ENCODE peak calls at places on chromosomes 13 and 19, in six cellular contexts. G, K, Z, L, H and P are unnamed samples.
A peak's percentile ranks its signal among the peaks of the same experiment; 100 is the strongest.

GRCh38 chr19:16139752-16140151 is 3.7 kb upstream of the HSH2D start:
- DNase-seq in G (no peak), K (peak; percentile 99), Z (no peak), L (no peak), H (no peak), P (no peak)

GRCh38 chr13:99956473-99957349 is 14.9 kb downstream of the ZIC5 start:
- DNase-seq in G (no peak), K (peak; percentile 65), Z (no peak), L (no peak), H (no peak), P (no peak)

GRCh38 chr19:56099638-56100539 is 21.2 kb downstream of the ZNF787 start:
- DNase-seq in G (no peak), K (no peak), Z (no peak), L (no peak), H (no peak), P (no peak)

GRCh38 chr19:44684892-44685847 is 13.8 kb upstream of the CEACAM16 start:
- DNase-seq in G (peak; percentile 94), K (peak; percentile 43), Z (peak; percentile 96), L (peak; percentile 57), H (no peak), P (peak; percentile 99)

GRCh38 chr19:5652261-5652660 is 28.1 kb downstream of the MICOS13 start:
- DNase-seq in G (no peak), K (no peak), Z (no peak), L (no peak), H (no peak), P (no peak)

GRCh38 chr13:113729329-113730019 is 29.6 kb upstream of the TMEM255B start:
- DNase-seq in G (no peak), K (no peak), Z (no peak), L (no peak), H (peak; percentile 48), P (no peak)

GRCh38 chr13:32947886-32948285 is 68.3 kb upstream of the KL start:
- DNase-seq in G (no peak), K (no peak), Z (no peak), L (no peak), H (no peak), P (no peak)

GRCh38 chr19:43768273-43769050 is 12.3 kb downstream of the KCNN4 start:
- DNase-seq in G (no peak), K (peak; percentile 79), Z (no peak), L (no peak), H (peak; percentile 44), P (no peak)

GRCh38 chr13:41608111-41608510 is 150.8 kb downstream of the RGCC start:
- DNase-seq in G (no peak), K (no peak), Z (no peak), L (no peak), H (no peak), P (no peak)

GRCh38 chr13:93558637-93559036 is 332.0 kb downstream of the GPC6 start:
- DNase-seq in G (no peak), K (no peak), Z (no peak), L (no peak), H (no peak), P (no peak)

GRCh38 chr19:13302521-13303270 is 152.5 kb downstream of the IER2 start:
- DNase-seq in G (no peak), K (no peak), Z (no peak), L (no peak), H (no peak), P (no peak)

GRCh38 chr19:18289471-18290066 is 8.1 kb upstream of the JUND start:
- DNase-seq in G (no peak), K (no peak), Z (no peak), L (no peak), H (no peak), P (no peak)

GRCh38 chr13:59957438-59957837 is 206.3 kb downstream of the DIAPH3 start:
- DNase-seq in G (no peak), K (no peak), Z (no peak), L (no peak), H (no peak), P (no peak)

GRCh38 chr13:93834051-93834450 is 607.4 kb downstream of the GPC6 start:
- DNase-seq in G (no peak), K (no peak), Z (no peak), L (no peak), H (no peak), P (no peak)

GRCh38 chr13:43786766-43787517 is at the start of gene ENOX1:
- DNase-seq in G (peak; percentile 83), K (no peak), Z (peak; percentile 51), L (no peak), H (peak; percentile 61), P (no peak)

GRCh38 chr13:112510002-112510780 is 77.8 kb downstream of the TUBGCP3 start:
- DNase-seq in G (peak; percentile 73), K (peak; percentile 65), Z (peak; percentile 58), L (no peak), H (no peak), P (peak; percentile 22)

GRCh38 chr19:48629599-48630288 is 7.4 kb downstream of the DBP start:
- DNase-seq in G (peak; percentile 78), K (peak; percentile 71), Z (peak; percentile 64), L (no peak), H (peak; percentile 94), P (no peak)

GRCh38 chr19:17185590-17185989 is 29.6 kb upstream of the USE1 start:
- DNase-seq in G (no peak), K (no peak), Z (no peak), L (no peak), H (no peak), P (no peak)

GRCh38 chr19:17183858-17184271 is 31.3 kb upstream of the USE1 start:
- DNase-seq in G (no peak), K (peak; percentile 96), Z (no peak), L (no peak), H (no peak), P (no peak)

GRCh38 chr19:17180997-17181702 is 34.0 kb upstream of the USE1 start:
- DNase-seq in G (no peak), K (no peak), Z (no peak), L (no peak), H (no peak), P (no peak)

GRCh38 chr19:17184381-17184841 is 30.7 kb upstream of the USE1 start:
- DNase-seq in G (no peak), K (no peak), Z (no peak), L (no peak), H (no peak), P (no peak)

GRCh38 chr19:17183271-17183757 is 31.8 kb upstream of the USE1 start:
- DNase-seq in G (no peak), K (peak; percentile 67), Z (no peak), L (no peak), H (no peak), P (no peak)
- TF ChIP-seq CTCF in G (no peak), K (peak; percentile 14), Z (no peak), L (no peak), H (no peak), P (no peak)

GRCh38 chr13:61024046-61024445 is 391.6 kb downstream of the PCDH20 start:
- DNase-seq in G (no peak), K (no peak), Z (no peak), L (no peak), H (no peak), P (peak; percentile 17)

GRCh38 chr13:61030445-61030844 is 385.2 kb downstream of the PCDH20 start:
- DNase-seq in G (no peak), K (no peak), Z (no peak), L (no peak), H (no peak), P (no peak)

DNA sequence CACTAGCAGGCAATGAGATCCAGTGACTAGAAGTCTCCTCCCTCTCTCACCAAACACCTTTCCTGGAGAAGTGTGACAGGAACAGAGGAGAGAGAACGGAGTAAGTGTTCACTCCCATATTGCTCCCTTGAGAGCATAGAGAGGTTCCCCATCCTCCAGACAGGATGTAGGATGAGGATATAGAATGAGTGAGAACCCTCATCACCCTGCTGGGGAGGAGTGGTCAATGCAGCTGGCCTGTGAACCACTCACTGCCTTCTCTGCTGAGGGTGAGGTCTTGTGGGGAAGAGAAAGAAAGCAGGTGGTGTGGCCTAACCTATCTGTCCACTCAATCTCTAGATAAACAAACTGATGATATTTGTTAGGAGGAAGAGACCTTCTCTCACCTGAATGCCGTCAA is 386.6 kb downstream of the PCDH20 start:
- DNase-seq in G (no peak), K (peak; percentile 17), Z (no peak), L (no peak), H (no peak), P (no peak)
- H3K4me3 ChIP-seq in G (no peak overlapping the region), K (no peak overlapping the region), Z (no peak overlapping the region), L (no peak overlapping the region), H (no peak overlapping the region), P (no peak overlapping the region)

GRCh38 chr13:98544105-98544710 is 32.7 kb downstream of the STK24 start:
- DNase-seq in G (no peak), K (no peak), Z (no peak), L (no peak), H (peak; percentile 72), P (no peak)

GRCh38 chr13:98547455-98547854 is 29.5 kb downstream of the STK24 start:
- DNase-seq in G (no peak), K (no peak), Z (no peak), L (no peak), H (no peak), P (no peak)

GRCh38 chr13:98549006-98549727 is 27.7 kb downstream of the STK24 start:
- DNase-seq in G (peak; percentile 90), K (peak; percentile 87), Z (peak; percentile 89), L (peak; percentile 85), H (no peak), P (no peak)

GRCh38 chr13:98548230-98548629 is 28.7 kb downstream of the STK24 start:
- DNase-seq in G (no peak), K (no peak), Z (no peak), L (no peak), H (no peak), P (no peak)

GRCh38 chr13:98546402-98546801 is 30.5 kb downstream of the STK24 start:
- DNase-seq in G (no peak), K (no peak), Z (no peak), L (no peak), H (no peak), P (no peak)
- TF ChIP-seq CTCF in G (no peak), K (no peak), Z (no peak), L (no peak), H (no peak), P (no peak)

DNA sequence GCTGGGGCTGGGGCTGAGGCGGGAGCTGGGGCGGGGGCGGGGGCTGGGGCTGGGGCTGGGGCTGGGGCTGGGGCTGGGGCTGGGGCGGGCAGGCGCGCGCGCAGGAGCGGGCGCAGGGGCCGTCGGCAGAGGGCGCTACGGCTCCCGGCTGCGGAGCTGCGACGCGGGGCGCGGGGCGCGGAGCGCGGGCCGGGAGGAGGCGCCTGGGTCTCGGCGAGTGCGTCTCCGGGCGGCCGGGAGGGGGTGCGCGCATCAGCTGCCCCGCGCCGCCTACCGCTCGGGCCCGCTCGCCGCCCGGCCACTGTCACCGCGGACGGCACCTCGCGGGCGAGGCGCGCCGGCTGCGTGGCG is 416 bp upstream of the MTUS2 start:
- DNase-seq in G (peak; percentile 45), K (peak; percentile 57), Z (peak; percentile 12), L (no peak), H (peak; percentile 65), P (no peak)
- H3K4me3 ChIP-seq in G (peak overlapping the region; percentile 24), K (no peak overlapping the region), Z (no peak overlapping the region), L (no peak overlapping the region), H (peak overlapping the region; percentile 47), P (no peak overlapping the region)